ENCODE peak calls at places on chromosomes 1 and 21, in seven cellular contexts. X is GM12878, L is SK-N-SH, U is HepG2, C is K562, K is HCT116, B is H1. I is an unnamed sample.

GRCh38 chr21:42429856-42430255 is 26.2 kb downstream of the UBASH3A start:
- DNase-seq in X (no peak), L (no peak), U (no peak), C (no peak), K (no peak), B (no peak), I (no peak)

GRCh38 chr1:62178372-62178771 is 16.3 kb upstream of the L1TD1 start:
- DNase-seq in X (no peak), L (no peak), U (no peak), C (no peak), K (no peak), B (no peak), I (no peak)

GRCh38 chr1:17919525-17920439 is 164.6 kb downstream of the ACTL8 start:
- DNase-seq in X (no peak), L (peak), U (no peak), C (peak), K (peak), B (peak), I (no peak)

GRCh38 chr1:22024485-22025367 is 23.3 kb downstream of the CELA3A start:
- DNase-seq in X (no peak), L (peak), U (peak), C (peak), K (peak), B (no peak), I (no peak)

GRCh38 chr1:213641312-213641711 is 346.5 kb upstream of the PROX1 start:
- DNase-seq in X (no peak), L (no peak), U (no peak), C (no peak), K (no peak), B (no peak), I (no peak)

GRCh38 chr1:58908539-58909161 is 124.8 kb upstream of the JUN start:
- DNase-seq in X (no peak), L (no peak), U (peak), C (no peak), K (no peak), B (no peak), I (no peak)

GRCh38 chr1:226066415-226067077 is 4.0 kb downstream of the H3-3A start:
- DNase-seq in X (no peak), L (peak), U (no peak), C (no peak), K (no peak), B (no peak), I (no peak)

GRCh38 chr1:109791495-109792040 is 27.8 kb upstream of the EPS8L3 start:
- DNase-seq in X (no peak), L (no peak), U (no peak), C (no peak), K (no peak), B (no peak), I (no peak)

GRCh38 chr1:200558866-200559459 is 61.6 kb downstream of the KIF14 start:
- DNase-seq in X (no peak), L (peak), U (peak), C (no peak), K (peak), B (no peak), I (peak)

GRCh38 chr1:10456079-10456478 is 6.2 kb downstream of the CORT start:
- DNase-seq in X (no peak), L (no peak), U (no peak), C (no peak), K (no peak), B (no peak), I (no peak)

GRCh38 chr1:154886281-154887036 is 16.4 kb upstream of the KCNN3 start:
- DNase-seq in X (no peak), L (no peak), U (no peak), C (no peak), K (no peak), B (no peak), I (no peak)

GRCh38 chr1:211420389-211420788 is 71.6 kb downstream of the RD3 start:
- DNase-seq in X (no peak), L (no peak), U (no peak), C (no peak), K (no peak), B (no peak), I (no peak)

GRCh38 chr1:147434926-147435325 is 106.4 kb upstream of the BCL9 start:
- DNase-seq in X (no peak), L (no peak), U (no peak), C (no peak), K (no peak), B (no peak), I (no peak)

GRCh38 chr21:45505416-45506021 is 36.7 kb downstream of the SLC19A1 start:
- DNase-seq in X (no peak), L (no peak), U (no peak), C (no peak), K (no peak), B (no peak), I (no peak)

GRCh38 chr1:10906866-10907519 is 105.5 kb upstream of the TARDBP start:
- DNase-seq in X (no peak), L (no peak), U (no peak), C (no peak), K (no peak), B (no peak), I (no peak)

GRCh38 chr1:237393632-237394031 is 351.6 kb downstream of the RYR2 start:
- DNase-seq in X (no peak), L (no peak), U (no peak), C (no peak), K (no peak), B (no peak), I (no peak)

GRCh38 chr1:91847851-91848250 is 38.1 kb downstream of the TGFBR3 start:
- DNase-seq in X (no peak), L (no peak), U (no peak), C (no peak), K (no peak), B (no peak), I (no peak)

GRCh38 chr1:234065794-234066447 is 161.4 kb downstream of the SLC35F3 start:
- DNase-seq in X (peak), L (peak), U (peak), C (peak), K (peak), B (peak), I (no peak)

GRCh38 chr1:170309389-170310013 is 163.7 kb downstream of the NTMT2 start:
- DNase-seq in X (no peak), L (peak), U (no peak), C (no peak), K (no peak), B (no peak), I (no peak)

GRCh38 chr1:81802601-81803422 is 2.1 kb downstream of the ADGRL2 start:
- DNase-seq in X (no peak), L (peak), U (no peak), C (no peak), K (no peak), B (peak), I (no peak)

GRCh38 chr1:180793451-180793850 is 119.2 kb upstream of the KIAA1614 start:
- DNase-seq in X (no peak), L (no peak), U (no peak), C (no peak), K (no peak), B (no peak), I (no peak)

GRCh38 chr1:83900530-83900929 is 98.4 kb downstream of the TTLL7 start:
- DNase-seq in X (no peak), L (no peak), U (no peak), C (no peak), K (no peak), B (no peak), I (peak)

GRCh38 chr1:84719477-84720274 is 29.4 kb upstream of the SSX2IP start:
- DNase-seq in X (no peak), L (no peak), U (peak), C (no peak), K (no peak), B (no peak), I (no peak)

GRCh38 chr1:55445416-55445815 is 230.3 kb upstream of the USP24 start:
- DNase-seq in X (peak), L (no peak), U (no peak), C (no peak), K (no peak), B (no peak), I (no peak)

GRCh38 chr1:182185822-182186756 is 124.6 kb upstream of the ZNF648 start:
- DNase-seq in X (no peak), L (no peak), U (peak), C (no peak), K (peak), B (no peak), I (peak)

GRCh38 chr1:84907095-84907827 is 14.3 kb upstream of the LPAR3 start:
- DNase-seq in X (no peak), L (no peak), U (no peak), C (no peak), K (no peak), B (peak), I (no peak)

GRCh38 chr1:202571719-202572339 is 138.4 kb downstream of the SYT2 start:
- DNase-seq in X (no peak), L (no peak), U (peak), C (peak), K (peak), B (no peak), I (peak)

GRCh38 chr1:157112186-157112867 is 12.7 kb upstream of the ETV3L start:
- DNase-seq in X (no peak), L (no peak), U (no peak), C (no peak), K (no peak), B (no peak), I (no peak)

GRCh38 chr1:202821467-202821866 is 10.7 kb downstream of the PCAT6 start:
- DNase-seq in X (no peak), L (no peak), U (no peak), C (no peak), K (no peak), B (no peak), I (no peak)

GRCh38 chr1:27001570-27002360 is 8.3 kb downstream of the TRNP1 start:
- DNase-seq in X (peak), L (no peak), U (peak), C (no peak), K (no peak), B (peak), I (no peak)

GRCh38 chr21:29072873-29073221 is 601 bp downstream of the CCT8 start:
- DNase-seq in X (no peak), L (peak), U (peak), C (no peak), K (no peak), B (no peak), I (no peak)

GRCh38 chr1:44406761-44407429 is 1.8 kb downstream of the RNF220 start:
- DNase-seq in X (no peak), L (peak), U (no peak), C (no peak), K (no peak), B (peak), I (no peak)

GRCh38 chr1:229192031-229192430 is 78.9 kb upstream of the RAB4A start:
- DNase-seq in X (no peak), L (no peak), U (no peak), C (no peak), K (no peak), B (no peak), I (no peak)

GRCh38 chr1:64392109-64392508 is 77.8 kb upstream of the CACHD1 start:
- DNase-seq in X (no peak), L (no peak), U (no peak), C (no peak), K (no peak), B (no peak), I (no peak)

GRCh38 chr1:39214998-39215873 is 10.7 kb downstream of the MACF1 start:
- DNase-seq in X (peak), L (no peak), U (peak), C (peak), K (no peak), B (peak), I (no peak)

GRCh38 chr1:184222561-184223157 is 164.2 kb upstream of the C1orf21 start:
- DNase-seq in X (peak), L (peak), U (peak), C (peak), K (peak), B (peak), I (peak)

GRCh38 chr1:50105430-50105829 is 3.3 kb upstream of the ELAVL4 start:
- DNase-seq in X (no peak), L (no peak), U (no peak), C (peak), K (no peak), B (no peak), I (no peak)
- TF ChIP-seq CTCF in X (no peak), L (peak), U (no peak), C (no peak), K (peak), B (peak), I (peak)

DNA sequence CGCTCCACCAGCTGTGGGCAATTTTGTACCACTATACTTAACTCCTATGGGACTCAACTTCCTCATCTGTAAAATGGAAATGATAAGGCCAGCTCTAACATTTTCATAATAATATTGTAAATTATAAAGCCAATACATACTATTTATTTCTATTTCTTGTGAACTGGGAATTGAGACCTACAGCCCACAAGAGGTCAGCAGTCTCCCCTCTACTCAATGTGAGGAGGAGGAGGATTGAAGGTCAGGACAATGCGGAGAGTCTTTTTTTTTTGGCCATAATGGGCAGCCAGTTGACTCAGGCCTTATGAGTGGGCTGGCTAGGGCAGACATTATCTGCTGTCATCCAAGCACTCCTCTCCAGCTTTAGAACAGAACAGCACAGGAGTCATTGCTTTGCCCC is 90.5 kb downstream of the NUF2 start:
- DNase-seq in X (no peak), L (no peak), U (no peak), C (no peak), K (no peak), B (no peak), I (no peak)
- TF ChIP-seq SIN3A in X (no peak), L (no peak), U (no peak), C (no peak), K (no peak), B (no peak), I (no peak)

DNA sequence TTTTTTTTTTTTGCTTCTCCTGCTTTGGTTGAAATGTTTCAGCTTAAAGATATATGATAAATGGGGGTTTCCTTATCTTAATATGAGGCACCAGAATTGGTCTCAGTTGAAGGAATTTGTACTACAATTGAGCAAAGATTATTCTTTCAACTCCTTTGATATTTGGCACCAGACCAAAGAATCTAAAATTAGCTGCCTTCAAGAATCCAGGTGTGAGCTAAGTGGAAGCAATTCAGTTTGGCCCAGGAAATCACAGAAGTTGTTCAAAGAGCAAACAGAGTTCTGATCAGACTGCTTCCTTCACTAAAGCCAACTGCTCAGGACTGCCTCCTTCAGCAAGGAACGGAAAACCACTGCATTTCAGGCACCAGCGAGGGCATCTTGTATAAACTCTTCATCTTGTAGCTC is 68.3 kb upstream of the BCAR3 start:
- DNase-seq in X (no peak), L (no peak), U (no peak), C (no peak), K (peak), B (no peak), I (no peak)
- TF ChIP-seq CTCF in X (peak), L (peak), U (no peak), C (peak), K (peak), B (peak), I (peak)

GRCh38 chr1:73452522-73452921 is 745.5 kb downstream of the LRRIQ3 start:
- DNase-seq in X (no peak), L (no peak), U (no peak), C (no peak), K (no peak), B (no peak), I (no peak)
- TF ChIP-seq SIN3A in X (no peak), L (no peak), U (no peak), C (no peak), K (no peak), B (no peak), I (no peak)

DNA sequence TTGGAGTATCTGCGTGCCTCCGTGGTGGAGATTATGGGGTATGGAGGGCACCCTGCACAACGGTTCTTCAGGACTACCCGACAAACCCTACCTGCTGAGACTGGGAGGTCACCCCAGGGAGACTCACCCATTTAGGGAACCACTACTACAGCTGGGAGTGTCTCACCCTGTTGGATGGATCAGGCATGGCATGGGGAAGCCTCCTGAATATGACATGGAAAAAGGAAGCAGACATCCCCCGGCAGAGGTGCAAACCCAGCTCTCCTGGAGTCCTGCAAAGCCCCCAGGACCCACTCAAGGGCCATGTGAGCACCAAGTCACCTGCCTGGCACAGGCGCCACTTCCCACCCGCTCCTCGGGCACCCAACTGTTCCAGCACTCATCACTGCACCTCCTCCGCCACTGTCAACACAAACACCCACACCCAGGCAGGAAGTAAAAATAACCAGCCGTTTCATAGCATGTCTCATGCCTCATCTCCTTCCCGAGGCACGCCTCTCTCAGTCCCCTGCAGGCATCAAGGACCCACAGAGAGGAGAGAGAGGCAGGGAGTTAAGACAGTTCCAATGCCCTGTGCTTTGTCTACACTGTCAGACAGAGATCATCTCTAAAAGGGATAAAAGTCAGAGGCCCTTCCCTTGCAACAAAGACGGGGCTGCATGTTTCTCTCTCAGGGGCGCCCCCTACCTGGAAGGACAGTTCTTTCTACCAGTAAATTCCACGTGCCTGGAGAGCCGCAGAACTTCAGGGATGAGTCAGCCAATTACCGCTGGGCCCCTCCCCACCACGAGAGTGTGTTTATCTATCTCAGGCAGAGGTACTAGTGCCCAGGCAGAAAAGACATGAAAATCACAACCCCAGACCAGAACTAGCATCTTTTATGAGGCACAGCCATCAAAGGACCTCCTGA is 150.1 kb upstream of the SOD1 start:
- DNase-seq in X (peak), L (no peak), U (peak), C (peak), K (peak), B (peak), I (no peak)
- TF ChIP-seq CTCF in X (peak), L (peak), U (peak), C (peak), K (peak), B (peak), I (peak)

I was measured in Panc1.